ENCODE peak calls at places on chromosomes 5 and 9, in seven cellular contexts. One of them, this sample, is unnamed.

GRCh38 chr5:119409235-119409815 is 43.0 kb upstream of the HSD17B4 start:
- DNase-seq in GM12892: no peak
- DNase-seq in H54: no peak
- DNase-seq in NCI-H226: no peak
- DNase-seq in NCI-H1092 treated with DMSO at 0.1 percent for 48 hours: no peak
- DNase-seq in ureter: no peak
- DNase-seq in C1 segment of cervical spinal cord: no peak
- DNase-seq in this sample: no peak

GRCh38 chr9:20753761-20754160 is 69.7 kb downstream of the FOCAD start:
- DNase-seq in GM12892: no peak
- DNase-seq in H54: no peak
- DNase-seq in NCI-H226: no peak
- DNase-seq in NCI-H1092 treated with DMSO at 0.1 percent for 48 hours: no peak
- DNase-seq in ureter: no peak
- DNase-seq in C1 segment of cervical spinal cord: no peak
- DNase-seq in this sample: no peak

GRCh38 chr5:149777382-149777781 is 47.3 kb downstream of the PPARGC1B start:
- DNase-seq in GM12892: no peak
- DNase-seq in H54: no peak
- DNase-seq in NCI-H226: no peak
- DNase-seq in NCI-H1092 treated with DMSO at 0.1 percent for 48 hours: no peak
- DNase-seq in ureter: peak; percentile 69
- DNase-seq in C1 segment of cervical spinal cord: no peak
- DNase-seq in this sample: no peak

GRCh38 chr5:8517461-8517860 is 648.5 kb downstream of the MTRR start:
- DNase-seq in GM12892: no peak
- DNase-seq in H54: no peak
- DNase-seq in NCI-H226: no peak
- DNase-seq in NCI-H1092 treated with DMSO at 0.1 percent for 48 hours: no peak
- DNase-seq in ureter: no peak
- DNase-seq in C1 segment of cervical spinal cord: no peak
- DNase-seq in this sample: no peak

GRCh38 chr9:15191358-15191757 is 115.7 kb downstream of the TTC39B start:
- DNase-seq in GM12892: no peak
- DNase-seq in H54: no peak
- DNase-seq in NCI-H226: no peak
- DNase-seq in NCI-H1092 treated with DMSO at 0.1 percent for 48 hours: no peak
- DNase-seq in ureter: no peak
- DNase-seq in C1 segment of cervical spinal cord: no peak
- DNase-seq in this sample: no peak

GRCh38 chr9:111728143-111728542 is 66.6 kb downstream of the SHOC1 start:
- DNase-seq in GM12892: no peak
- DNase-seq in H54: no peak
- DNase-seq in NCI-H226: peak; percentile 67
- DNase-seq in NCI-H1092 treated with DMSO at 0.1 percent for 48 hours: no peak
- DNase-seq in ureter: no peak
- DNase-seq in C1 segment of cervical spinal cord: no peak
- DNase-seq in this sample: no peak

GRCh38 chr5:132215329-132215728 is 12.3 kb downstream of the P4HA2 start:
- DNase-seq in GM12892: no peak
- DNase-seq in H54: peak; percentile 95
- DNase-seq in NCI-H226: peak; percentile 99
- DNase-seq in NCI-H1092 treated with DMSO at 0.1 percent for 48 hours: no peak
- DNase-seq in ureter: peak; percentile 89
- DNase-seq in C1 segment of cervical spinal cord: no peak
- DNase-seq in this sample: no peak

GRCh38 chr9:100322954-100323536 is 29.7 kb downstream of the TEX10 start:
- DNase-seq in GM12892: no peak
- DNase-seq in H54: peak; percentile 11
- DNase-seq in NCI-H226: peak; percentile 1
- DNase-seq in NCI-H1092 treated with DMSO at 0.1 percent for 48 hours: peak; percentile 18
- DNase-seq in ureter: peak; percentile 50
- DNase-seq in C1 segment of cervical spinal cord: no peak
- DNase-seq in this sample: peak; percentile 23

GRCh38 chr9:88420227-88420626 is 32.0 kb downstream of the SPIN1 start:
- DNase-seq in GM12892: no peak
- DNase-seq in H54: no peak
- DNase-seq in NCI-H226: no peak
- DNase-seq in NCI-H1092 treated with DMSO at 0.1 percent for 48 hours: no peak
- DNase-seq in ureter: no peak
- DNase-seq in C1 segment of cervical spinal cord: no peak
- DNase-seq in this sample: no peak

GRCh38 chr5:135230326-135230925 is 168.6 kb downstream of the MACROH2A1 start:
- DNase-seq in GM12892: no peak
- DNase-seq in H54: no peak
- DNase-seq in NCI-H226: peak; percentile 32
- DNase-seq in NCI-H1092 treated with DMSO at 0.1 percent for 48 hours: no peak
- DNase-seq in ureter: no peak
- DNase-seq in C1 segment of cervical spinal cord: no peak
- DNase-seq in this sample: no peak

GRCh38 chr5:1167728-1168709 is 33.4 kb upstream of the SLC6A19 start:
- DNase-seq in GM12892: peak; percentile 79
- DNase-seq in H54: peak; percentile 81
- DNase-seq in NCI-H226: peak; percentile 30
- DNase-seq in NCI-H1092 treated with DMSO at 0.1 percent for 48 hours: peak; percentile 72
- DNase-seq in ureter: peak; percentile 78
- DNase-seq in C1 segment of cervical spinal cord: no peak
- DNase-seq in this sample: peak; percentile 57

GRCh38 chr5:63959177-63959982 is 2.9 kb downstream of the HTR1A start:
- DNase-seq in GM12892: no peak
- DNase-seq in H54: no peak
- DNase-seq in NCI-H226: no peak
- DNase-seq in NCI-H1092 treated with DMSO at 0.1 percent for 48 hours: peak; percentile 0
- DNase-seq in ureter: no peak
- DNase-seq in C1 segment of cervical spinal cord: no peak
- DNase-seq in this sample: peak; percentile 81

GRCh38 chr9:123113185-123113584 is 79.7 kb downstream of the GPR21 start:
- DNase-seq in GM12892: no peak
- DNase-seq in H54: no peak
- DNase-seq in NCI-H226: no peak
- DNase-seq in NCI-H1092 treated with DMSO at 0.1 percent for 48 hours: no peak
- DNase-seq in ureter: no peak
- DNase-seq in C1 segment of cervical spinal cord: no peak
- DNase-seq in this sample: no peak

GRCh38 chr9:21853414-21853813 is 51.0 kb downstream of the MTAP start:
- DNase-seq in GM12892: no peak
- DNase-seq in H54: no peak
- DNase-seq in NCI-H226: no peak
- DNase-seq in NCI-H1092 treated with DMSO at 0.1 percent for 48 hours: no peak
- DNase-seq in ureter: no peak
- DNase-seq in C1 segment of cervical spinal cord: no peak
- DNase-seq in this sample: no peak

GRCh38 chr5:81895312-81895711 is 76.5 kb upstream of the ATG10 start:
- DNase-seq in GM12892: no peak
- DNase-seq in H54: no peak
- DNase-seq in NCI-H226: no peak
- DNase-seq in NCI-H1092 treated with DMSO at 0.1 percent for 48 hours: no peak
- DNase-seq in ureter: no peak
- DNase-seq in C1 segment of cervical spinal cord: no peak
- DNase-seq in this sample: no peak

GRCh38 chr5:15737882-15738677 is 238.1 kb downstream of the FBXL7 start:
- DNase-seq in GM12892: no peak
- DNase-seq in H54: no peak
- DNase-seq in NCI-H226: no peak
- DNase-seq in NCI-H1092 treated with DMSO at 0.1 percent for 48 hours: no peak
- DNase-seq in ureter: no peak
- DNase-seq in C1 segment of cervical spinal cord: no peak
- DNase-seq in this sample: no peak

GRCh38 chr5:68214472-68215207 is 916 bp upstream of the PIK3R1 start:
- DNase-seq in GM12892: no peak
- DNase-seq in H54: no peak
- DNase-seq in NCI-H226: no peak
- DNase-seq in NCI-H1092 treated with DMSO at 0.1 percent for 48 hours: no peak
- DNase-seq in ureter: no peak
- DNase-seq in C1 segment of cervical spinal cord: no peak
- DNase-seq in this sample: no peak

GRCh38 chr5:98576275-98576674 is 197.2 kb upstream of the RGMB start:
- DNase-seq in GM12892: no peak
- DNase-seq in H54: no peak
- DNase-seq in NCI-H226: no peak
- DNase-seq in NCI-H1092 treated with DMSO at 0.1 percent for 48 hours: no peak
- DNase-seq in ureter: no peak
- DNase-seq in C1 segment of cervical spinal cord: no peak
- DNase-seq in this sample: no peak

GRCh38 chr9:115507148-115507547 is 389.2 kb upstream of the TNC start:
- DNase-seq in GM12892: no peak
- DNase-seq in H54: no peak
- DNase-seq in NCI-H226: no peak
- DNase-seq in NCI-H1092 treated with DMSO at 0.1 percent for 48 hours: no peak
- DNase-seq in ureter: no peak
- DNase-seq in C1 segment of cervical spinal cord: no peak
- DNase-seq in this sample: no peak